ENCODE peak calls at places on chromosome 21, in seven cellular contexts. N is neuronal stem cell; A is activated CD4-positive, alpha-beta T cell treated with anti-CD3 and anti-CD28 coated beads, Interleukin-2, amount 10 ng/mL, durations not matched to agents 7 days and 5 days; K is brain pericyte; R is NT2/D1; G is activated effector memory CD4-positive, alpha-beta T cell treated with anti-CD3 and anti-CD28 coated beads, Interleukin-2, amount 50 U/mL, for 16 hours; H is WERI-Rb-1. D is an unnamed sample.

GRCh38 chr21:28487455-28488070 is 505.1 kb downstream of the LTN1 start:
- DNase-seq in G (no peak), A (no peak), K (no peak), H (no peak), R (no peak), N (no peak), D (no peak)

GRCh38 chr21:35324372-35325220 is 275.5 kb upstream of the RUNX1 start:
- DNase-seq in R (peak; percentile 20), K (peak; percentile 64), H (no peak), N (no peak), A (no peak), G (no peak), D (no peak)

GRCh38 chr21:26835027-26835713 is 10.0 kb downstream of the ADAMTS1 start:
- DNase-seq in A (no peak), R (no peak), N (no peak), G (no peak), K (no peak), H (no peak), D (no peak)

GRCh38 chr21:42098957-42099547 is 27.9 kb downstream of the UMODL1 start:
- DNase-seq in A (no peak), N (no peak), R (no peak), H (no peak), G (no peak), K (no peak), D (no peak)

GRCh38 chr21:43355925-43356289 is 71.0 kb downstream of the SIK1 start:
- DNase-seq in R (no peak), A (no peak), N (no peak), G (no peak), K (no peak), H (peak; percentile 44), D (no peak)

GRCh38 chr21:14569868-14570267 is 23.8 kb upstream of the SAMSN1 start:
- DNase-seq in N (no peak), H (no peak), G (no peak), K (no peak), R (no peak), A (no peak), D (no peak)

GRCh38 chr21:29334717-29335428 is 36.2 kb downstream of the BACH1 start:
- DNase-seq in G (no peak), K (peak; percentile 67), A (no peak), R (no peak), N (no peak), H (no peak), D (no peak)

GRCh38 chr21:45997495-45998275 is 16.1 kb downstream of the COL6A1 start:
- DNase-seq in G (peak; percentile 55), A (no peak), N (no peak), H (no peak), R (no peak), K (no peak), D (no peak)

GRCh38 chr21:38323721-38324591 is 67.2 kb downstream of the KCNJ15 start:
- DNase-seq in A (no peak), R (peak; percentile 68), G (no peak), N (no peak), K (no peak), H (no peak), D (no peak)

GRCh38 chr21:27804515-27804914 is 837.6 kb upstream of the ADAMTS5 start:
- DNase-seq in G (no peak), H (no peak), K (no peak), R (no peak), A (no peak), N (peak; percentile 4), D (no peak)

GRCh38 chr21:40143822-40144525 is 276.7 kb downstream of the PCP4 start:
- DNase-seq in H (peak; percentile 74), A (peak; percentile 52), N (peak; percentile 68), G (peak; percentile 65), K (no peak), R (peak; percentile 57), D (peak; percentile 47)

GRCh38 chr21:26966978-26967913 is at the start of gene ADAMTS5:
- DNase-seq in N (peak; percentile 42), G (no peak), A (no peak), K (peak; percentile 13), H (no peak), R (no peak), D (peak; percentile 74)

GRCh38 chr21:33642896-33643657 is 776 bp downstream of the ITSN1 start:
- DNase-seq in H (peak; percentile 37), K (no peak), A (no peak), N (no peak), G (peak; percentile 63), R (no peak), D (peak; percentile 63)

GRCh38 chr21:46604975-46605758 is at the start of gene S100B:
- DNase-seq in A (peak; percentile 24), R (no peak), N (no peak), H (no peak), K (no peak), G (no peak), D (no peak)

GRCh38 chr21:28754127-28754611 is 238.5 kb downstream of the LTN1 start:
- DNase-seq in K (no peak), R (no peak), G (no peak), N (no peak), A (no peak), H (no peak), D (no peak)

GRCh38 chr21:37917612-37918011 is 1.4 kb upstream of the KCNJ6 start:
- DNase-seq in G (no peak), A (no peak), K (no peak), R (no peak), N (no peak), H (no peak), D (no peak)

GRCh38 chr21:35027558-35028450 is 21.3 kb downstream of the RUNX1 start:
- DNase-seq in G (peak; percentile 61), A (peak; percentile 57), R (no peak), H (no peak), K (no peak), N (no peak), D (no peak)

GRCh38 chr21:43867936-43868335 is 2.9 kb downstream of the AGPAT3 start:
- DNase-seq in G (no peak), R (no peak), H (no peak), N (no peak), K (no peak), A (no peak), D (no peak)

GRCh38 chr21:20272791-20273362 is 725.3 kb upstream of the NCAM2 start:
- DNase-seq in A (no peak), H (no peak), G (no peak), K (no peak), R (peak; percentile 57), N (no peak), D (no peak)

GRCh38 chr21:44517175-44517899 is 22.7 kb downstream of the KRTAP10-1 start:
- DNase-seq in A (no peak), H (peak; percentile 52), K (no peak), G (no peak), R (peak; percentile 25), N (no peak), D (no peak)

GRCh38 chr21:38478782-38479181 is 19.5 kb downstream of the ERG start:
- DNase-seq in A (no peak), H (no peak), R (no peak), G (no peak), N (no peak), K (no peak), D (no peak)

GRCh38 chr21:38662224-38662568 is 143.5 kb upstream of the ETS2 start:
- DNase-seq in N (no peak), R (no peak), H (no peak), K (no peak), A (no peak), G (no peak), D (no peak)

GRCh38 chr21:29170935-29171334 is 40.5 kb downstream of the MAP3K7CL start:
- DNase-seq in R (no peak), K (no peak), H (no peak), A (no peak), N (no peak), G (no peak), D (no peak)

GRCh38 chr21:46142581-46143473 is 12.6 kb downstream of the FTCD start:
- DNase-seq in R (no peak), K (no peak), A (no peak), G (no peak), N (no peak), H (no peak), D (no peak)

GRCh38 chr21:25952306-25952705 is 217.5 kb downstream of the GABPA start:
- DNase-seq in N (no peak), G (no peak), R (no peak), K (no peak), A (no peak), H (no peak), D (no peak)

GRCh38 chr21:36005018-36005417 is 55.3 kb downstream of the SETD4 start:
- DNase-seq in K (no peak), G (no peak), H (no peak), A (no peak), N (no peak), R (no peak), D (no peak)

GRCh38 chr21:37915941-37916794 is at the start of gene KCNJ6:
- DNase-seq in G (no peak), A (no peak), H (peak; percentile 87), N (peak; percentile 77), R (peak; percentile 89), K (no peak), D (peak; percentile 83)

GRCh38 chr21:41865002-41865777 is 14.0 kb downstream of the PRDM15 start:
- DNase-seq in K (no peak), R (no peak), A (no peak), G (peak; percentile 37), H (no peak), N (no peak), D (no peak)

GRCh38 chr21:32389337-32390015 is 3.3 kb downstream of the URB1 start:
- DNase-seq in K (no peak), H (no peak), G (no peak), R (no peak), A (no peak), N (no peak), D (no peak)

GRCh38 chr21:29342394-29342957 is 43.8 kb downstream of the BACH1 start:
- DNase-seq in R (no peak), K (peak; percentile 93), G (peak; percentile 78), A (no peak), H (no peak), N (no peak), D (no peak)

GRCh38 chr21:42684109-42684916 is 30.9 kb downstream of the PDE9A start:
- DNase-seq in R (no peak), N (no peak), A (peak; percentile 72), H (no peak), G (peak; percentile 79), K (no peak), D (peak; percentile 35)

GRCh38 chr21:32424674-32425073 is 12.2 kb downstream of the EVA1C start:
- DNase-seq in R (no peak), G (no peak), H (no peak), A (no peak), N (no peak), K (no peak), D (no peak)

GRCh38 chr21:42524341-42525227 is 10.9 kb downstream of the SLC37A1 start:
- DNase-seq in G (peak; percentile 61), R (no peak), K (no peak), H (no peak), N (no peak), A (peak; percentile 34), D (no peak)

GRCh38 chr21:44526096-44526997 is 13.6 kb downstream of the KRTAP10-1 start:
- DNase-seq in A (no peak), K (no peak), R (no peak), N (no peak), G (no peak), H (no peak), D (no peak)

GRCh38 chr21:42312626-42313104 is 2.5 kb downstream of the TFF3 start:
- DNase-seq in R (no peak), H (no peak), G (peak; percentile 57), N (no peak), A (no peak), K (no peak), D (peak; percentile 74)

GRCh38 chr21:46667735-46668380 is 32.4 kb downstream of the PRMT2 start:
- DNase-seq in G (no peak), N (peak; percentile 35), A (no peak), H (peak; percentile 82), K (no peak), R (peak; percentile 46), D (peak; percentile 60)